ENCODE peak calls at places on chromosomes 2 and 18, in nine cellular contexts. D is Peyer's patch, T is trophoblast cell, U is heart right ventricle, W is pancreas, K is sigmoid colon, S is adrenal gland, L is iPS DF 6.9, B is tibial artery. I is an unnamed sample. For H3K4me1 and H3K36me3, the result is how much of the 10 kb centered on the place peaks cover.

GRCh38 chr2:101828267-101829017 is 130.9 kb downstream of the MAP4K4 start:
- DNase-seq in S (no peak), B (no peak), L (no peak), T (no peak), K (no peak), W (no peak), D (no peak), U (no peak), I (no peak)

GRCh38 chr2:203470371-203470770 is 64.7 kb downstream of the RAPH1 start:
- DNase-seq in S (no peak), B (no peak), L (no peak), U (no peak), T (no peak), W (no peak), D (no peak), K (no peak), I (no peak)

GRCh38 chr2:26072925-26073768 is 39.3 kb downstream of the RAB10 start:
- DNase-seq in D (no peak), U (no peak), L (no peak), B (no peak), S (peak), W (no peak), T (no peak), K (no peak), I (no peak)

GRCh38 chr2:213161759-213162514 is 10.5 kb upstream of the IKZF2 start:
- DNase-seq in B (no peak), D (no peak), W (no peak), K (no peak), T (no peak), L (no peak), U (no peak), S (no peak), I (no peak)

GRCh38 chr2:154992826-154993225 is 294.3 kb downstream of the KCNJ3 start:
- DNase-seq in K (no peak), L (no peak), T (no peak), D (no peak), B (no peak), U (no peak), W (no peak), S (no peak), I (no peak)

GRCh38 chr2:54497738-54498680 is 41.9 kb downstream of the SPTBN1 start:
- DNase-seq in U (no peak), S (no peak), T (peak), K (no peak), B (no peak), W (peak), D (no peak), L (no peak), I (peak)

GRCh38 chr2:70733428-70734185 is 34.4 kb downstream of the ADD2 start:
- DNase-seq in D (no peak), U (no peak), S (no peak), B (no peak), W (no peak), L (no peak), T (no peak), K (no peak), I (no peak)

GRCh38 chr2:182867411-182868048 is 1.1 kb upstream of the FRZB start:
- DNase-seq in L (no peak), B (no peak), K (no peak), W (no peak), T (no peak), D (no peak), U (no peak), S (no peak), I (peak)

GRCh38 chr18:10232062-10232461 is 222.4 kb upstream of the APCDD1 start:
- DNase-seq in B (no peak), S (no peak), T (no peak), U (no peak), L (no peak), K (no peak), D (no peak), W (no peak), I (no peak)

GRCh38 chr2:156748238-156748637 is 312.1 kb downstream of the GPD2 start:
- DNase-seq in K (no peak), U (no peak), B (no peak), W (no peak), L (no peak), S (no peak), D (no peak), T (no peak), I (no peak)

GRCh38 chr2:10382313-10383061 is 65.6 kb downstream of the ODC1 start:
- DNase-seq in T (peak), U (no peak), D (peak), B (peak), L (no peak), S (no peak), K (no peak), W (no peak), I (peak)

GRCh38 chr2:237143118-237143517 is 57.4 kb downstream of the COPS8 start:
- DNase-seq in B (no peak), U (no peak), T (no peak), W (no peak), D (no peak), L (no peak), K (no peak), S (no peak), I (no peak)

GRCh38 chr2:144643537-144644336 is 123.8 kb upstream of the ZEB2 start:
- DNase-seq in D (no peak), W (no peak), L (no peak), U (no peak), T (no peak), B (no peak), S (no peak), K (no peak), I (no peak)

GRCh38 chr2:23496456-23496855 is 111.5 kb downstream of the KLHL29 start:
- DNase-seq in W (no peak), D (no peak), S (no peak), K (no peak), U (no peak), B (no peak), T (no peak), L (no peak), I (no peak)

GRCh38 chr2:25845843-25846505 is 32.3 kb downstream of the ASXL2 start:
- DNase-seq in T (peak), K (no peak), B (no peak), S (no peak), W (no peak), U (no peak), D (no peak), L (no peak), I (peak)

GRCh38 chr2:36404754-36405153 is 49.2 kb downstream of the CRIM1 start:
- DNase-seq in D (no peak), W (no peak), T (no peak), B (no peak), S (no peak), U (no peak), L (no peak), K (no peak), I (no peak)

GRCh38 chr2:36404312-36404711 is 48.7 kb downstream of the CRIM1 start:
- DNase-seq in B (no peak), S (no peak), L (no peak), K (no peak), U (no peak), T (peak), W (no peak), D (no peak), I (no peak)

GRCh38 chr2:36406296-36406695 is 50.7 kb downstream of the CRIM1 start:
- DNase-seq in K (no peak), W (no peak), U (no peak), T (no peak), S (no peak), L (no peak), B (no peak), D (no peak), I (no peak)

GRCh38 chr2:36403675-36404230 is 48.2 kb downstream of the CRIM1 start:
- DNase-seq in W (no peak), K (no peak), L (no peak), T (peak), U (no peak), B (no peak), D (no peak), S (no peak), I (peak)

DNA sequence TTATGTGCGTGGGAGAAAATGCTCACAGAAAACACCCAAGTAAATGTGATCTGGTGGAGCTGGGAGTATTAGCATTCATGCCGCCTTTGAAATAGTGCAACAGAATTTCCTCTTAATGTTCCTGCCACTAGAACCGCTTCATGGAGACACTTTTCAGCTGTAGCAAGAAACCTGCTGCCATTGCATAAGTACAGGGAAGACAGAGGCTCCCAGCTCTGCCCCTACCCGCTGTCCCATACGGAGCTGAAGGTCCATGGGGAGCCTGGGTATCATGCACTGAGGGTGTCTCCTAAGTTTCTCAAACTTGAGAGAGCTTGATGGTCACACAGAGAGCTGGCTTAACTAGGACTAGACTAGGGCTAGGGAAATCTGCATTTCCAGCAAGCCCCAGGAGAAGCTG is 49.6 kb downstream of the CRIM1 start:
- DNase-seq in U (no peak), S (no peak), D (no peak), W (no peak), L (no peak), T (no peak), B (no peak), K (no peak), I (no peak)
- H3K4me1 ChIP-seq in U (under half), S (under half), D (under half), W (under half), L (under half), T (under half), B (under half), K (under half), I (under half)

DNA sequence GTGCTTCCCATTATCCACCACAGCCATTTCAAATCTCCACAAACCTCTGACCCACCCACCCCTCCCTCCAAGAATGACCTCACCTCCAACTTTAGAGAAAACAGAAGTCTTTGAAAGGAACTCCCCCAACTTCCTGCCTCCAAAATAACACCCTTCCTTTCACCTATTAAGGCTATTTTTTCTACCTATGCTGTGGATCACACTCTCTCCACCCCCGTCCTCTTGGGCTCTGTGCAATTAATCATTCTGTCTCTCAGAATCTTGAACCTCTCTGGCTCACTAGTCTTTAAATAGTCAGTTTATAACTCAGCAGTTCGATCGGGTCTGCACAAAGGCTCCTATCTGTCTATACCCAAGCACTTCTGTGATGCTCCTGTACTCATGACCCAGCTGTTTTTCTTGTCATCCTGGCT is 37.3 kb upstream of the XPO1 start:
- DNase-seq in S (no peak), K (no peak), L (no peak), W (no peak), B (no peak), T (no peak), D (no peak), U (no peak), I (no peak)
- H3K36me3 ChIP-seq in S (under half), K (under half), L (under half), W (under half), B (under half), T (under half), D (under half), U (under half), I (under half)

DNA sequence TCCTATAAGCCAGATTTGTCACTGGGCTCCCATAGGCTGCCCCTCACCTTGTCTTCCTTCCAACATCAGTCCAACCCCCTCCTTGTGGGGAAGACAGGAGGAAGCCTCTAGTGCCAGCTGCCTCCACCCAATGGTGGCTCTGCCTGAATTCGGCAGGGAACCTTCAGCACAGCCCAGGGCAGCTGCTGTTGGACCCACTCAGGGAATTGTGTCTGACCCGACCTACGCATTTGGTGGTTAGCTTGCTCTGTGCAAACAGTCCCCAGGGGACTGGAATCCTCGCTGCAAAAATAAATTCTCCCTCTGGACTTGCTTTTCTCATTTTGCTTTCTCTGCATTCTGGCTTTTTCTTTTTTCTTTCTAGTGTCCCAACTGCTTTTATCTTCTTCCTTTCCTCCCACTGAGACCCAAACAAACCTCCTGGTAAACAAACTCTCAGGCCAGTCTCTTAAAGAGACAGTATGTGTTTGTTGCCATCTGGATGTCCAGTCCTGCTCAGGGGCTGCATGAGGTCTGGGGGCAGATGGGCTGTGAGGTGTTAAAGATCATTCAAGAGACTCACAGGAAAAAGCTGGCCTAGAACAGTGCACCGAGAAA is 137.7 kb upstream of the HAAO start:
- DNase-seq in K (no peak), L (no peak), D (no peak), B (no peak), W (no peak), T (no peak), U (no peak), S (no peak), I (peak)
- H3K27ac ChIP-seq in K (peak), L (no peak), D (peak), B (peak), W (no peak), T (peak), U (peak), S (peak), I (peak)

DNA sequence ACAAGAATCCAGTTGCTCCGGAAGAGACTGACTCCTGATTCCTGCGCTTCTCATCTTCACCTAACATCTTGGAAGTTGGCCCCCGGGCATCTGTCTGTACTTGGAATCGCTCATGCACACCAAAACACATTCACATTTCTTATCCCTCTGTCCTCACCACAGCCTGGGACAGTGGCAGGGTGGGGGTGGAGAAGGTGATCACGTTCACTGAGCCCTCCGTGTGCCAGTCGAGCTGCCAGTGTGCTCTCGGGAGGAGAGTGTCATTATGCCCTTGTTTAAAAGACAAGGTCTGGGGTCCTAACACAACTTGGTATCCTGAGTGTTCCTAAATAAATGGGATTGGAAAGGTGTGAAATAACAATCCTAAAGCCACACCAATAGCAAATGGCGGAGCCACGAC is 17.3 kb downstream of the GYPC start:
- DNase-seq in S (no peak), K (no peak), W (no peak), U (no peak), B (no peak), D (no peak), T (no peak), L (no peak), I (no peak)
- H3K4me1 ChIP-seq in S (under half), K (under half), W (under half), U (under half), B (under half), D (under half), T (under half), L (under half), I (under half)

DNA sequence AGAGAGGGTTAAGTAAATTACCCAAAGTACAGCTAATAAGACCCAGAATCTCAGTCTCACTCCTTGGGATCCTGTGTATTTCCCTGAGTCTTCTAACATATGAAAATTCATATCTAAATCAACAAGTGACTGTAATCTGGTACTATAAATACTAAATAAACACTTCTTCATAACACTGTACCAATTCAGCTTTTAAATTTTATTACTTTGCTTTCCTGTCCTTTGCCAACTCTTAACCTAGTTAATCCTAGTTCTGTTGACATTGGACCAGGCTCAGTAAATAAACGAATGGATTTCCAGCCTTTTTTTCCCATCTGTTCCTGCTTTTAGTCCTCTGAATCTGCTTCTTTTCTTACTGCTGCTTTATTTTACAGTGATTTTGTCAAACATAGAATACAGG is 13.8 kb downstream of the MRPL35 start:
- DNase-seq in B (no peak), S (no peak), K (no peak), L (no peak), W (no peak), U (no peak), T (no peak), D (no peak), I (no peak)
- H3K36me3 ChIP-seq in B (under half), S (under half), K (under half), L (under half), W (under half), U (half or more), T (under half), D (under half), I (under half)

GRCh38 chr2:1227289-1227900 is 185.9 kb upstream of the TPO start:
- DNase-seq in W (no peak), K (no peak), S (no peak), D (no peak), T (no peak), L (no peak), U (peak), B (no peak), I (no peak)

GRCh38 chr2:1222062-1222461 is 191.2 kb upstream of the TPO start:
- DNase-seq in D (no peak), S (no peak), L (no peak), W (no peak), B (no peak), U (no peak), K (no peak), T (no peak), I (no peak)

GRCh38 chr2:1226766-1227165 is 186.5 kb upstream of the TPO start:
- DNase-seq in K (no peak), U (no peak), D (no peak), L (no peak), W (no peak), S (no peak), T (no peak), B (no peak), I (no peak)

GRCh38 chr2:1223791-1224190 is 189.5 kb upstream of the TPO start:
- DNase-seq in U (no peak), D (no peak), T (no peak), S (no peak), B (no peak), K (no peak), W (no peak), L (no peak), I (no peak)

DNA sequence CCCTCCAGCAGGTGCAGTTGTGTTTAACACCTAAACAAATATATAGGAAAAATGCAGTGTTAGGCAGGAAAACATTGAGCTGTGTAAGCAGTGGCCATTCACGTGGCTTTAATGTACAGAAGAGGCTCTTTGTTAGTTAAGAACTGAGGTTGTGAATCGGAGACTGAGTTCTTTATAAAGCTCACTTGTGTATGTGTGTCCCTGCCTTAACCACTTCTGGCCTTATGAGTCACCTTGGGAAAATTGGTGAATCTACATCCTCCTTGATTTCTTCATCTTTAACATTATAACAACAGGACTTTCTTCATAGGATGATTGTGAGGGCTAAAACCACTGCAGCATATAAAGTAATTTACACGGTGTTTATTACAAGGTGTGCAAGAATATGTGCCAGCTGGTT is 188.4 kb upstream of the TPO start:
- DNase-seq in T (no peak), B (no peak), S (no peak), W (no peak), D (no peak), L (no peak), U (no peak), K (no peak), I (no peak)
- H3K27ac ChIP-seq in T (no peak), B (no peak), S (no peak), W (no peak), D (no peak), L (no peak), U (no peak), K (no peak), I (no peak)

DNA sequence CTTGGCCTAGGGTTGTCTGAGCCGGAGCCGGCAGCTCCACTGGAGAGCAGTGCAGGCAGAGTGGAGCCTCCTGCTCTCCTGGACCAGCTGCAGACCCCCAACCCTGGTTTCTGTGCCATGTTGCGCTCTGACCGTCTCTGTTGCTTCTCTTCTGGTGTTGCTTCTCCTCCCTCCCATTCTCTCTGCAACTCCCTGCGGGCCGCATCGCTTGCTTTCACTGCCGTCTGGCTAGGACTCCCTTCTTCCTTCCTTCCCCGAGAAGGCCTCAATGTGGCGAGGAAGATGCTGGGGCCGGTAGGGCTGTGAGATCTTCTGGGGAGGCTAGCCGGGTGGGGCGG is 6.2 kb downstream of the DNAJB2 start:
- DNase-seq in T (no peak), S (no peak), W (no peak), D (no peak), B (no peak), U (no peak), L (no peak), K (no peak), I (no peak)
- H3K4me1 ChIP-seq in T (under half), S (under half), W (under half), D (under half), B (under half), U (under half), L (under half), K (under half), I (under half)

GRCh38 chr2:85396531-85397470 is 13.4 kb downstream of the CAPG start:
- DNase-seq in T (peak), L (no peak), U (no peak), D (no peak), B (no peak), S (no peak), K (peak), W (no peak), I (no peak)
- H3K36me3 ChIP-seq in T (half or more), L (under half), U (under half), D (under half), B (under half), S (under half), K (under half), W (under half), I (under half)

I was measured in SJCRH30.